ENCODE peak calls at places on chromosomes 11 and 22, in five cellular contexts. F is stimulated activated CD4-positive, alpha-beta T cell treated with anti-CD3 and anti-CD28 coated beads, Interleukin-2, amount 100 ng/mL, for 4 hours; M is activated naive CD4-positive, alpha-beta T cell treated with anti-CD3 and anti-CD28 coated beads for 36 hours; N is posterior cingulate gyrus; U is CD4-positive, alpha-beta T cell. P is an unnamed sample.
A peak's percentile ranks its signal among the peaks of the same experiment; 100 is the strongest.

GRCh38 chr11:2562181-2562581 is 117.4 kb downstream of the KCNQ1 start:
- DNase-seq in U (no peak), M (no peak), F (no peak), N (peak; percentile 84), P (no peak)

GRCh38 chr11:61959026-61959608 is 8.3 kb downstream of the FTH1 start:
- DNase-seq in U (no peak), M (no peak), F (no peak), N (no peak), P (no peak)

GRCh38 chr11:8833568-8834275 is 77.3 kb upstream of the AKIP1 start:
- DNase-seq in U (no peak), F (no peak), N (no peak), M (peak; percentile 15), P (no peak)

GRCh38 chr11:911031-911889 is 650 bp upstream of the CHID1 start:
- DNase-seq in N (peak; percentile 49), U (peak; percentile 19), M (peak; percentile 52), F (no peak), P (peak; percentile 54)

GRCh38 chr11:15430381-15430780 is 315.7 kb downstream of the INSC start:
- DNase-seq in M (no peak), U (no peak), N (no peak), F (no peak), P (no peak)

GRCh38 chr11:75387742-75388294 is 11.5 kb upstream of the RPS3 start:
- DNase-seq in U (no peak), M (no peak), F (no peak), N (no peak), P (no peak)

GRCh38 chr22:49934891-49935557 is 16.6 kb downstream of the CRELD2 start:
- DNase-seq in F (peak; percentile 93), N (peak; percentile 77), U (peak; percentile 90), M (peak; percentile 94), P (peak; percentile 92)

GRCh38 chr11:19432370-19433163 is 191.8 kb upstream of the E2F8 start:
- DNase-seq in N (no peak), M (no peak), U (no peak), F (no peak), P (no peak)

GRCh38 chr11:12812849-12813248 is 138.6 kb downstream of the TEAD1 start:
- DNase-seq in U (no peak), M (no peak), F (no peak), N (no peak), P (no peak)

GRCh38 chr11:46674463-46675287 is 25.7 kb downstream of the ARHGAP1 start:
- DNase-seq in U (peak; percentile 18), N (no peak), F (no peak), M (peak; percentile 38), P (peak; percentile 44)

GRCh38 chr11:829116-829945 is 1.6 kb downstream of the CRACR2B start:
- DNase-seq in N (no peak), F (no peak), U (no peak), M (no peak), P (no peak)

GRCh38 chr11:44943118-44943517 is 7.6 kb downstream of the TP53I11 start:
- DNase-seq in U (no peak), M (peak; percentile 70), F (peak; percentile 12), N (no peak), P (no peak)

GRCh38 chr11:47950396-47950795 is 30.0 kb upstream of the PTPRJ start:
- DNase-seq in F (peak; percentile 54), N (no peak), U (peak; percentile 37), M (peak; percentile 66), P (peak; percentile 93)

GRCh38 chr11:126870021-126870420 is 130.5 kb downstream of the KIRREL3 start:
- DNase-seq in M (no peak), U (no peak), F (no peak), N (no peak), P (no peak)

GRCh38 chr11:46222485-46223251 is 54.8 kb upstream of the CREB3L1 start:
- DNase-seq in M (no peak), U (no peak), N (no peak), F (no peak), P (no peak)

GRCh38 chr22:26527574-26528465 is 15.5 kb upstream of the TFIP11 start:
- DNase-seq in M (no peak), N (no peak), U (no peak), F (no peak), P (no peak)

GRCh38 chr11:118275184-118275583 is 11.1 kb upstream of the MPZL2 start:
- DNase-seq in M (no peak), N (no peak), F (no peak), U (no peak), P (no peak)

GRCh38 chr11:496834-497564 is 10.0 kb downstream of the RNH1 start:
- DNase-seq in M (no peak), U (no peak), F (no peak), N (no peak), P (no peak)

GRCh38 chr11:1038361-1038760 is 1.8 kb upstream of the MUC6 start:
- DNase-seq in F (no peak), U (no peak), N (no peak), M (no peak), P (no peak)

GRCh38 chr11:35313066-35313765 is 106.1 kb downstream of the SLC1A2 start:
- DNase-seq in U (no peak), N (no peak), F (no peak), M (no peak), P (no peak)

GRCh38 chr11:22785251-22785650 is 44.4 kb downstream of the SVIP start:
- DNase-seq in F (no peak), N (no peak), U (no peak), M (no peak), P (no peak)

GRCh38 chr11:123145220-123145619 is 49.8 kb downstream of the CLMP start:
- DNase-seq in N (no peak), M (no peak), F (no peak), U (no peak), P (no peak)

GRCh38 chr11:11782532-11783110 is 59.2 kb upstream of the USP47 start:
- DNase-seq in U (no peak), F (no peak), M (no peak), N (no peak), P (no peak)

GRCh38 chr11:2272946-2273280 is 2.5 kb upstream of the ASCL2 start:
- DNase-seq in F (no peak), U (no peak), M (no peak), N (no peak), P (no peak)

GRCh38 chr11:35006389-35007128 is 90.1 kb downstream of the PDHX start:
- DNase-seq in U (no peak), M (peak; percentile 27), F (no peak), N (no peak), P (peak; percentile 56)